ENCODE peak calls at places on chromosome 19, in four cellular contexts. T, D, P and I are unnamed samples.

GRCh38 chr19:8988204-8988603 is 22.0 kb downstream of the MUC16 start:
- DNase-seq in T (no peak), P (no peak), D (no peak), I (no peak)

GRCh38 chr19:19205416-19206410 is 2.5 kb upstream of the NR2C2AP start:
- DNase-seq in T (no peak), D (no peak), P (no peak), I (no peak)

GRCh38 chr19:38977445-38978314 is 2.1 kb upstream of the FBXO17 start:
- DNase-seq in P (no peak), D (no peak), T (no peak), I (no peak)

GRCh38 chr19:41309225-41310030 is 544 bp upstream of the CCDC97 start:
- DNase-seq in P (no peak), D (no peak), T (no peak), I (no peak)

GRCh38 chr19:42276284-42276683 is 7.2 kb downstream of the CIC start:
- DNase-seq in T (no peak), D (no peak), P (peak; percentile 69), I (no peak)

GRCh38 chr19:1181606-1182005 is 7.5 kb upstream of the SBNO2 start:
- DNase-seq in P (no peak), T (no peak), D (peak; percentile 68), I (peak; percentile 43)

GRCh38 chr19:37997911-37998344 is 90.9 kb downstream of the SIPA1L3 start:
- DNase-seq in D (no peak), P (no peak), T (no peak), I (peak; percentile 25)

GRCh38 chr19:3543150-3544053 is 4.4 kb downstream of the TEKTIP1 start:
- DNase-seq in D (no peak), P (peak; percentile 88), T (peak; percentile 51), I (peak; percentile 77)

GRCh38 chr19:19217110-19217509 is 5.4 kb downstream of the NCAN start:
- DNase-seq in T (no peak), D (no peak), P (no peak), I (no peak)

GRCh38 chr19:15628236-15629002 is 12.3 kb upstream of the CYP4F3 start:
- DNase-seq in P (no peak), T (no peak), D (no peak), I (no peak)

GRCh38 chr19:32387701-32388392 is 17.7 kb upstream of the DPY19L3 start:
- DNase-seq in P (peak; percentile 69), T (no peak), D (peak; percentile 59), I (no peak)

GRCh38 chr19:36115453-36116343 is at the start of gene TBCB:
- DNase-seq in T (peak; percentile 87), D (peak; percentile 90), P (no peak), I (no peak)

GRCh38 chr19:30999726-31000125 is 349.5 kb downstream of the TSHZ3 start:
- DNase-seq in P (no peak), T (no peak), D (no peak), I (no peak)

GRCh38 chr19:30997222-30997621 is 352.0 kb downstream of the TSHZ3 start:
- DNase-seq in P (no peak), D (no peak), T (no peak), I (no peak)

GRCh38 chr19:31000913-31001312 is 348.3 kb downstream of the TSHZ3 start:
- DNase-seq in P (no peak), T (no peak), D (no peak), I (no peak)

GRCh38 chr19:31002852-31003251 is 346.4 kb downstream of the TSHZ3 start:
- DNase-seq in T (no peak), D (no peak), P (no peak), I (no peak)
- TF ChIP-seq CTCF in T (no peak), D (no peak), P (no peak), I (no peak)

DNA sequence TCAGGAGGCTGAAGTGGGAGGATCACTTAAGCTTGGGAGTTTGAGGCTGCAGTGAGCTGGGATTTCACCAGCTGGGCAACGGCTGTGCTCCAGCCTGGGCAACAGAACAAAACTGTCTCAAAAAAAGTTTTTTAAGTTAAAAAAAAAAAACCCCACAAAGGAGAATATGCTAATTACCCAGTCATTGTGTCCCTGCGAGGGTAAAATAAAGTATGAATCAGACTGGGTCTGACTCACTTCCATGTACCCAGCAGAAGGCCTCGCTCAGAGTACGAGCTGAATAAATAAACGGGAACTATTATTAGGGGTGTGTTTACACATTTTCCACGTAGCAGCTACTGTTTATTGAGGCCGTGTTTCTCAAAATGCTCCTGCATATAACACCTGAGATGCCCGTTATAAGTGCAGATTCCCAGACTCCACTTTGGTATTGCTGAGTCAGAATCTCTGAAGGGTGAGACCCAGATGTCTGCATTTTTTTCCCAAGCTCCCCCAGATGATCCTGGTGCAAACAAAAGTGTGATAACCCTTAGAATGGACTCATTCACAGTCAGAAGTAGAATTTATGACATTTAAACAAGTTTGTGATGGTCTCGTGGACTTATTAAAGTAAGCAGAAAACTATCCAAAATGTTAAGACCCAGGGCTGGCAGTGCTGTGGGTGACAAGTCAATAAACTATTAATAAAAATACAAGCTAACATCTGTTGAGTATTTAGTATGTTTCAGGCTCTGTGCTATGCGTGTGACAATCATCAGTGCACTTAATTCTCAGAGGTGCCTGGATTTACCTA is 28.2 kb downstream of the KCNC3 start:
- DNase-seq in D (no peak), P (no peak), T (no peak), I (no peak)
- H3K27ac ChIP-seq in D (no peak overlapping the region), P (no peak overlapping the region), T (no peak overlapping the region), I (no peak overlapping the region)

GRCh38 chr19:27774827-27775226 is 1438.1 kb downstream of the UQCRFS1 start:
- DNase-seq in P (no peak), D (no peak), T (no peak), I (no peak)
- H3K4me3 ChIP-seq in P (no peak overlapping the region), D (no peak overlapping the region), T (no peak overlapping the region), I (no peak overlapping the region)

GRCh38 chr19:51098366-51099069 is 9.7 kb downstream of the CTU1 start:
- DNase-seq in D (peak; percentile 20), T (peak; percentile 68), P (no peak), I (no peak)

GRCh38 chr19:51097166-51097736 is 11.0 kb downstream of the CTU1 start:
- DNase-seq in T (peak; percentile 77), P (no peak), D (peak; percentile 61), I (peak; percentile 74)

GRCh38 chr19:51094696-51095279 is 12.1 kb upstream of the KLK14 start:
- DNase-seq in D (no peak), P (no peak), T (peak; percentile 30), I (no peak)

GRCh38 chr19:51097796-51098195 is 10.4 kb downstream of the CTU1 start:
- DNase-seq in T (no peak), D (no peak), P (no peak), I (no peak)

GRCh38 chr19:51096473-51097165 is 11.6 kb downstream of the CTU1 start:
- DNase-seq in P (no peak), D (no peak), T (no peak), I (no peak)
- TF ChIP-seq CTCF in P (no peak), D (no peak), T (peak; percentile 19), I (no peak)

GRCh38 chr19:14413765-14414171 is 5.4 kb downstream of the DDX39A start:
- DNase-seq in D (no peak), T (no peak), P (no peak), I (no peak)

GRCh38 chr19:14418743-14419037 is 451 bp downstream of the DDX39A start:
- DNase-seq in P (no peak), D (no peak), T (no peak), I (no peak)

GRCh38 chr19:14413355-14413754 is 5.8 kb downstream of the DDX39A start:
- DNase-seq in D (no peak), P (no peak), T (no peak), I (no peak)

GRCh38 chr19:14419038-14419813 is at the start of gene DDX39A:
- DNase-seq in D (peak; percentile 98), T (peak; percentile 95), P (peak; percentile 99), I (peak; percentile 98)

GRCh38 chr19:14416743-14417214 is 2.4 kb downstream of the DDX39A start:
- DNase-seq in D (peak; percentile 78), P (no peak), T (no peak), I (no peak)
- H3K27ac ChIP-seq in D (peak overlapping the region; percentile 96), P (no peak overlapping the region), T (no peak overlapping the region), I (no peak overlapping the region)

GRCh38 chr19:7292352-7292949 is 1.8 kb downstream of the INSR start:
- DNase-seq in P (no peak), T (no peak), D (no peak), I (no peak)
- H3K4me3 ChIP-seq in P (peak overlapping the region; percentile 99), T (no peak overlapping the region), D (peak overlapping the region; percentile 74), I (peak overlapping the region; percentile 98)

GRCh38 chr19:30319876-30320275 is 52.3 kb upstream of the ZNF536 start:
- DNase-seq in T (no peak), P (no peak), D (no peak), I (no peak)

GRCh38 chr19:30319411-30319810 is 52.8 kb upstream of the ZNF536 start:
- DNase-seq in D (no peak), T (no peak), P (no peak), I (no peak)

GRCh38 chr19:30318261-30318660 is 53.9 kb upstream of the ZNF536 start:
- DNase-seq in T (no peak), P (no peak), D (no peak), I (peak; percentile 12)

GRCh38 chr19:30320466-30320865 is 51.7 kb upstream of the ZNF536 start:
- DNase-seq in P (no peak), T (no peak), D (no peak), I (no peak)

GRCh38 chr19:30318936-30319335 is 53.2 kb upstream of the ZNF536 start:
- DNase-seq in T (no peak), D (no peak), P (no peak), I (no peak)
- TF ChIP-seq CTCF in T (no peak), D (no peak), P (no peak), I (no peak)

DNA sequence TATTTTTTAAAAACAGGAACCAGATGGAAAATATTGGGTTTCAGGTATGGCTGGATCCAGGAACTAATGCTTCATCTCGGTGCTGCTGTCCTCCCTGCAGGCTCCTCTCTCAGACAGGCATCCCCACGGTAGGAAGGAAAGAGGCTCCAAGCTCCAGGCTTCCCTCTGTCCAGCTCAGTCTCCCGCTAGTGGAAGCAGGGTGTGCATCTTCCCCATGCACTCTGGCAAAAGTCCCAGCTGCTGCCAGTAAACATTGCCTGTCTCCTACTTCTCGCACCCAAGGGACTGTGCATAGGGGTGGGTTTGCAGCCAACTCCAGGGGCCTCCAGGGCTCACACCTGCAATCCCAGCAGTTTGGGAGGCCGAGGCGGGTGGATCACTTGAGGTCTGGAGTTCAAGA is 29.2 kb downstream of the IL12RB1 start:
- DNase-seq in T (peak; percentile 25), P (peak; percentile 73), D (no peak), I (peak; percentile 41)
- H3K27ac ChIP-seq in T (peak overlapping the region; percentile 93), P (peak overlapping the region; percentile 78), D (peak overlapping the region; percentile 66), I (peak overlapping the region; percentile 85)

GRCh38 chr19:50420127-50420526 is 1.4 kb downstream of the SPIB start:
- DNase-seq in D (no peak), T (no peak), P (no peak), I (no peak)
- H3K4me3 ChIP-seq in D (peak overlapping the region; percentile 22), T (no peak overlapping the region), P (no peak overlapping the region), I (no peak overlapping the region)